ENCODE peak calls at places on chromosomes 4 and X, in seven cellular contexts. N, G, E, V, B, O and I are unnamed samples.

GRCh38 chrX:16743604-16744325 is 24.4 kb downstream of the SYAP1 start:
- DNase-seq in G (no peak), N (no peak), V (no peak), E (no peak), O (no peak), B (no peak), I (no peak)

GRCh38 chr4:169968999-169969398 is 57.2 kb downstream of the MFAP3L start:
- DNase-seq in V (no peak), G (no peak), O (no peak), N (peak; percentile 36), E (no peak), B (no peak), I (no peak)

GRCh38 chrX:153544747-153545146 is 27.3 kb downstream of the ATP2B3 start:
- DNase-seq in N (no peak), G (no peak), V (no peak), E (no peak), O (no peak), B (no peak), I (no peak)

GRCh38 chrX:130118941-130119640 is 8.8 kb upstream of the ELF4 start:
- DNase-seq in V (no peak), O (no peak), B (no peak), E (no peak), N (no peak), G (no peak), I (no peak)

GRCh38 chr4:163495900-163496299 is 1.4 kb downstream of the TMA16 start:
- DNase-seq in V (no peak), O (no peak), B (no peak), E (no peak), N (no peak), G (no peak), I (no peak)

GRCh38 chr4:168367065-168367464 is 48.5 kb upstream of the DDX60 start:
- DNase-seq in O (no peak), B (no peak), N (no peak), G (no peak), V (no peak), E (no peak), I (no peak)

GRCh38 chr4:41443340-41444079 is 94.4 kb upstream of the LIMCH1 start:
- DNase-seq in B (no peak), O (no peak), V (no peak), G (no peak), N (no peak), E (no peak), I (no peak)

GRCh38 chrX:82961129-82961528 is 547.0 kb upstream of the POU3F4 start:
- DNase-seq in B (no peak), E (peak; percentile 23), V (no peak), G (no peak), O (no peak), N (no peak), I (no peak)

GRCh38 chrX:23828894-23829293 is 45.9 kb downstream of the SAT1 start:
- DNase-seq in N (no peak), G (no peak), O (no peak), V (no peak), B (no peak), E (no peak), I (no peak)

DNA sequence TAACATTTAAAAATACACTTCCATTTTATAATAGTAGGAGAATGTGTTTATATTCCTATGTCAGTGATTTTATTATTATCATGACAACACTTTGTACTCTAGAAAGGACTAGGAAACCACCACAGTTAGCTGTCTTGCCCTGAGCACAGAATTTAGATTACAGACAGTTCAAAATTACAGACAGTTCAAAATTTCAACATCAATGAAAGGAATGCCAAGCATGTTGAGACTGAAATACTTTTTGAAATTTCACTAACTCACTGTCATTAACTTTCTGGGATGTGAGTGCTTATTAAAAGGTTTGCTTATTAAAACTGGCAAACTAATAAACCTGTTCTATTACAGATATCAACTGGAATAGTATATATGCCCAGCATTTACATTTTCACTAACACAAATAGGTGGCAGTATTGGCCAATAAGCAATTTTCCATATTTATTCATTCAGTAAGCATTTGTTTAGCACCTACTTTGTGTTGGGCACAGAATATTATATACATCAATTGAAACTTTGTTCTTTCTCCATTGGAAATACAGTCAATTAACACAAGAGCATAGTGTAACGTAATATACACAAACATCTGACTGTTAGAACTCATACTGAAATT is 179.4 kb downstream of the FBXW7 start:
- DNase-seq in B (no peak), G (no peak), O (no peak), N (no peak), E (no peak), V (no peak), I (no peak)
- TF ChIP-seq CTCF in B (no peak), G (no peak), O (no peak), N (no peak), E (peak; percentile 12), V (no peak), I (no peak)

GRCh38 chrX:136112781-136113180 is 34.6 kb upstream of the FHL1 start:
- DNase-seq in B (no peak), E (no peak), O (no peak), N (no peak), V (no peak), G (no peak), I (no peak)
- TF ChIP-seq CTCF in B (no peak), E (no peak), O (no peak), N (no peak), V (no peak), G (no peak), I (no peak)

DNA sequence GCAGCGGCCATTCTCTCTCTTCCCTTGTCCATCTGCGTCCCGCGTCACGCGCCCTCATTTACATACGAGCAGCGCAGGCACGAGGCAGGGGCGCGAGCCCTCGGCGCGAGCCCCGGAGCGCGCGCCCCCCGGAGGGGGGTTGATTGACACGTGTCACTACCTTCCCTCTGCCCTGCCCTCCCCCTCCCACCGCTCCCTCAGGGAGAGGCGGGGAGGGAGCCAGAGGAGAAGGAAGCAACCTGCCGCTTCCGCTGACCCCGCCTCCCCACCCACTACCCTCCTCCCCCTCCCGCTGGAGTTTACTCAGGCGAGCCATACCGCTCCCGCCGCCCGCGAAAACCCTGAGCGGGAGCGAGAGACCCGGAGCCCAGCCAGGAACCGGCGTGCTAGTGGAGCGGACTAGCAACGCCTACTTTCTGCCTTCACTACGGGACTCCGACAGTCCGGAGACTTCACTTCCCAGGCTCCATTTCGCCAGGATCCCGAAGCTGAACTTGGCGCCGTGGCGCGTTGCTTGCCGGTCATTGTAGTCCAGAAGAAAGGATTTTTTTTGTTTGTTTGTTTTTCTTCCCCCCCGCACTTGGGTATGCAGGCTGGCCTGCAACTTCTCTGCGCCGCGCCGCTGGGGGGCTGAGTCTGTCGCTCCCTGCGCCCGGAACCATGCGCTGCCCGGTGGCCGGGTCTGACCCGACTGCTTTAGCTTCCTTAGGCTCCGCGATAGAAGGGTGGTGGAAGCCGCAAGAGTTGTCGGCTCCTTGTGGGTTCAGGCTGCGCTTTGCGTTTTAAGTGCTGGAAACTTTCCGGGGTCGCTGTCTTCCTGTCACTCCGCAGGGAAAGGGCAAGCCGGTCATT is at the start of gene LCORL:
- DNase-seq in N (peak; percentile 86), O (peak; percentile 83), E (peak; percentile 93), B (peak; percentile 98), G (peak; percentile 93), V (peak; percentile 96), I (peak; percentile 38)
- TF ChIP-seq CTCF in N (no peak), O (no peak), E (no peak), B (peak; percentile 19), G (peak; percentile 41), V (no peak), I (peak; percentile 5)

GRCh38 chr4:159608434-159608833 is 505.6 kb downstream of the RAPGEF2 start:
- DNase-seq in B (no peak), G (no peak), O (no peak), E (no peak), V (no peak), N (peak; percentile 36), I (no peak)
- TF ChIP-seq CTCF in B (no peak), G (no peak), O (no peak), E (no peak), V (no peak), N (peak; percentile 46), I (no peak)

GRCh38 chr4:69832326-69833030 is 27.5 kb downstream of the SULT1E1 start:
- DNase-seq in G (peak; percentile 71), O (no peak), V (peak; percentile 58), E (no peak), N (peak; percentile 55), B (no peak), I (no peak)

GRCh38 chr4:69831270-69831627 is 28.7 kb downstream of the SULT1E1 start:
- DNase-seq in O (no peak), V (no peak), N (no peak), B (no peak), E (no peak), G (no peak), I (no peak)

GRCh38 chr4:69829678-69830077 is 30.3 kb downstream of the SULT1E1 start:
- DNase-seq in N (no peak), V (no peak), G (no peak), O (no peak), B (no peak), E (no peak), I (no peak)

GRCh38 chr4:69831646-69832325 is 28.2 kb downstream of the SULT1E1 start:
- DNase-seq in B (no peak), E (no peak), V (no peak), O (no peak), N (no peak), G (peak; percentile 30), I (no peak)

GRCh38 chr4:69830529-69831269 is 29.2 kb downstream of the SULT1E1 start:
- DNase-seq in N (peak; percentile 9), O (no peak), G (peak; percentile 71), V (peak; percentile 57), B (no peak), E (no peak), I (no peak)
- TF ChIP-seq CTCF in N (peak; percentile 42), O (no peak), G (peak; percentile 59), V (no peak), B (no peak), E (no peak), I (no peak)

GRCh38 chr4:89230271-89230670 is 77.3 kb downstream of the GPRIN3 start:
- DNase-seq in B (no peak), N (no peak), V (no peak), O (no peak), G (no peak), E (no peak), I (no peak)

GRCh38 chr4:89221175-89221867 is 86.3 kb downstream of the GPRIN3 start:
- DNase-seq in O (no peak), E (peak; percentile 3), G (no peak), B (no peak), V (no peak), N (no peak), I (no peak)

GRCh38 chr4:89222171-89222570 is 85.4 kb downstream of the GPRIN3 start:
- DNase-seq in N (no peak), E (peak; percentile 7), B (no peak), G (no peak), V (no peak), O (no peak), I (no peak)

GRCh38 chr4:89226665-89227572 is 80.7 kb downstream of the GPRIN3 start:
- DNase-seq in V (peak; percentile 87), N (peak; percentile 60), O (peak; percentile 30), G (peak; percentile 89), B (no peak), E (peak; percentile 82), I (no peak)
- TF ChIP-seq CTCF in V (peak; percentile 62), N (peak; percentile 88), O (peak; percentile 70), G (peak; percentile 92), B (peak; percentile 76), E (peak; percentile 74), I (peak; percentile 94)